ENCODE peak calls at places on chromosome X, in nine cellular contexts. C, E, P, Q, Y, T, V, R and M are unnamed samples.

GRCh38 chrX:69614896-69615295 is 1.0 kb upstream of the EDA start:
- DNase-seq in R (no peak), V (no peak), T (no peak), Y (no peak), Q (no peak), P (no peak), E (no peak), C (no peak), M (no peak)

GRCh38 chrX:46913710-46914109 is 1.5 kb downstream of the JADE3 start:
- DNase-seq in T (no peak), P (no peak), Y (peak), V (no peak), R (no peak), Q (no peak), C (no peak), E (peak), M (no peak)

GRCh38 chrX:10117864-10118377 is 38.9 kb upstream of the CLCN4 start:
- DNase-seq in C (no peak), R (no peak), V (no peak), E (no peak), P (no peak), Y (no peak), T (no peak), Q (no peak), M (no peak)

GRCh38 chrX:150547511-150548115 is 20.8 kb upstream of the MTM1 start:
- DNase-seq in P (no peak), T (no peak), Y (peak), R (no peak), E (peak), V (no peak), C (no peak), Q (peak), M (peak)

GRCh38 chrX:30196322-30196721 is 19.0 kb upstream of the MAGEB2 start:
- DNase-seq in Q (no peak), P (no peak), R (no peak), T (no peak), V (no peak), E (no peak), C (no peak), Y (no peak), M (no peak)

GRCh38 chrX:43676960-43677582 is 21.0 kb downstream of the MAOA start:
- DNase-seq in E (no peak), C (no peak), P (no peak), V (no peak), Y (no peak), R (no peak), Q (no peak), T (no peak), M (no peak)

GRCh38 chrX:3141031-3141430 is 99.8 kb downstream of the ARSF start:
- DNase-seq in C (no peak), Q (no peak), E (no peak), Y (no peak), V (no peak), R (no peak), P (no peak), T (no peak), M (no peak)

GRCh38 chrX:68506649-68507048 is 7.8 kb downstream of the YIPF6 start:
- DNase-seq in C (no peak), Q (no peak), V (no peak), T (no peak), Y (no peak), P (no peak), R (no peak), E (no peak), M (no peak)

GRCh38 chrX:124388562-124388961 is 42.2 kb downstream of the SH2D1A start:
- DNase-seq in R (peak), Y (peak), C (peak), P (peak), V (peak), Q (peak), T (peak), E (peak), M (peak)

GRCh38 chrX:134868766-134869495 is 121.9 kb upstream of the SMIM10 start:
- DNase-seq in V (no peak), R (no peak), C (peak), E (no peak), Y (no peak), P (no peak), Q (no peak), T (no peak), M (no peak)

GRCh38 chrX:134592303-134592702 is 66.0 kb downstream of the PLAC1 start:
- DNase-seq in R (no peak), V (no peak), E (no peak), Y (no peak), T (no peak), Q (no peak), P (no peak), C (no peak), M (no peak)

GRCh38 chrX:24860140-24860539 is 155.6 kb downstream of the ARX start:
- DNase-seq in Y (no peak), T (no peak), Q (no peak), E (no peak), R (no peak), V (no peak), P (no peak), C (no peak), M (no peak)

GRCh38 chrX:138031715-138032114 is 465.8 kb downstream of the ZIC3 start:
- DNase-seq in E (no peak), V (no peak), R (no peak), T (no peak), Y (no peak), Q (no peak), P (no peak), C (no peak), M (no peak)

GRCh38 chrX:1734806-1735205 is 119.9 kb downstream of the ASMT start:
- DNase-seq in P (no peak), C (no peak), T (no peak), V (no peak), Y (no peak), R (no peak), Q (no peak), E (no peak), M (no peak)

GRCh38 chrX:100615015-100615414 is 21.6 kb downstream of the TSPAN6 start:
- DNase-seq in Y (no peak), T (no peak), C (peak), V (no peak), E (no peak), Q (no peak), R (no peak), P (no peak), M (no peak)

GRCh38 chrX:140434347-140434746 is 70.5 kb downstream of the SOX3 start:
- DNase-seq in C (no peak), E (no peak), P (no peak), R (no peak), T (no peak), Y (no peak), V (no peak), Q (no peak), M (no peak)

GRCh38 chrX:55008571-55009358 is 8.6 kb downstream of the APEX2 start:
- DNase-seq in T (no peak), E (no peak), C (peak), Y (no peak), V (no peak), Q (peak), P (no peak), R (no peak), M (no peak)

GRCh38 chrX:53093177-53093655 is 726 bp upstream of the KANTR start:
- DNase-seq in E (peak), R (peak), C (no peak), V (peak), Y (peak), T (no peak), P (peak), Q (peak), M (peak)

GRCh38 chrX:9700555-9700954 is 65.1 kb downstream of the GPR143 start:
- DNase-seq in E (no peak), R (no peak), Y (no peak), T (no peak), C (no peak), V (no peak), P (no peak), Q (no peak), M (no peak)

GRCh38 chrX:47723689-47724088 is 64.7 kb upstream of the UXT start:
- DNase-seq in R (peak), E (no peak), Q (no peak), T (no peak), V (no peak), Y (no peak), P (no peak), C (no peak), M (no peak)

GRCh38 chrX:130028196-130028595 is 45.8 kb downstream of the BCORL1 start:
- DNase-seq in C (peak), V (peak), Y (peak), P (peak), E (no peak), R (peak), Q (peak), T (no peak), M (peak)

GRCh38 chrX:74593593-74593992 is 20.8 kb downstream of the RLIM start:
- DNase-seq in C (no peak), Q (no peak), E (no peak), R (no peak), T (no peak), Y (no peak), P (no peak), V (no peak), M (no peak)

GRCh38 chrX:118252967-118253366 is 92.9 kb upstream of the WDR44 start:
- DNase-seq in T (no peak), E (no peak), Q (no peak), Y (no peak), C (no peak), P (no peak), R (no peak), V (no peak), M (no peak)

GRCh38 chrX:25012433-25012735 is 3.4 kb downstream of the ARX start:
- DNase-seq in C (no peak), Y (no peak), R (no peak), P (no peak), Q (no peak), T (no peak), E (no peak), V (no peak), M (no peak)

GRCh38 chrX:872090-872489 is 241.5 kb downstream of the SHOX start:
- DNase-seq in E (no peak), Y (no peak), P (no peak), Q (no peak), C (no peak), V (no peak), T (no peak), R (no peak), M (no peak)

GRCh38 chrX:51891821-51892551 is 1.4 kb upstream of the MAGED1 start:
- DNase-seq in T (no peak), E (no peak), V (no peak), C (peak), Y (no peak), R (no peak), P (no peak), Q (peak), M (no peak)

GRCh38 chrX:42948723-42949122 is 170.8 kb upstream of the PPP1R2C start:
- DNase-seq in E (no peak), Q (no peak), R (no peak), V (no peak), Y (no peak), P (no peak), T (no peak), C (no peak), M (no peak)

GRCh38 chrX:140524556-140524955 is 19.7 kb upstream of the SOX3 start:
- DNase-seq in E (no peak), Y (no peak), P (no peak), R (no peak), C (no peak), Q (no peak), T (no peak), V (no peak), M (no peak)